ENCODE peak calls at places on chromosomes 7 and 10, in ten cellular contexts. One of them, this sample, is unnamed.

GRCh38 chr7:92671502-92672169 is 81.4 kb upstream of the FAM133B start:
- DNase-seq in iPS-NIHi11: no peak
- DNase-seq in retina: no peak
- DNase-seq in thoracic aorta: no peak
- DNase-seq in non-pigmented ciliary epithelial cell: no peak
- DNase-seq in left cardiac atrium: no peak
- DNase-seq in psoas muscle: no peak
- DNase-seq in T-helper 2 cell: no peak
- DNase-seq in NCI-H1092: no peak
- DNase-seq in activated T-cell treated with anti-CD3 and anti-CD28 coated beads, Interleukin-2, amount 50 U/mL, for 48 hours: no peak
- DNase-seq in this sample: no peak

GRCh38 chr10:132185601-132186487 is 904 bp upstream of the DPYSL4 start:
- DNase-seq in activated T-cell treated with anti-CD3 and anti-CD28 coated beads, Interleukin-2, amount 50 U/mL, for 48 hours: peak
- DNase-seq in psoas muscle: no peak
- DNase-seq in T-helper 2 cell: peak
- DNase-seq in left cardiac atrium: no peak
- DNase-seq in thoracic aorta: no peak
- DNase-seq in NCI-H1092: no peak
- DNase-seq in iPS-NIHi11: peak
- DNase-seq in retina: peak
- DNase-seq in non-pigmented ciliary epithelial cell: no peak
- DNase-seq in this sample: peak

GRCh38 chr7:149414745-149415390 is 46.0 kb downstream of the ZNF777 start:
- DNase-seq in non-pigmented ciliary epithelial cell: peak
- DNase-seq in psoas muscle: peak
- DNase-seq in NCI-H1092: no peak
- DNase-seq in T-helper 2 cell: no peak
- DNase-seq in retina: peak
- DNase-seq in iPS-NIHi11: peak
- DNase-seq in thoracic aorta: no peak
- DNase-seq in left cardiac atrium: peak
- DNase-seq in activated T-cell treated with anti-CD3 and anti-CD28 coated beads, Interleukin-2, amount 50 U/mL, for 48 hours: peak
- DNase-seq in this sample: peak

GRCh38 chr10:69382382-69383117 is 34.2 kb downstream of the TACR2 start:
- DNase-seq in retina: no peak
- DNase-seq in thoracic aorta: no peak
- DNase-seq in non-pigmented ciliary epithelial cell: peak
- DNase-seq in left cardiac atrium: no peak
- DNase-seq in iPS-NIHi11: no peak
- DNase-seq in NCI-H1092: no peak
- DNase-seq in psoas muscle: no peak
- DNase-seq in T-helper 2 cell: no peak
- DNase-seq in activated T-cell treated with anti-CD3 and anti-CD28 coated beads, Interleukin-2, amount 50 U/mL, for 48 hours: no peak
- DNase-seq in this sample: no peak

GRCh38 chr7:5421626-5422323 is 1.9 kb downstream of the TNRC18 start:
- DNase-seq in non-pigmented ciliary epithelial cell: no peak
- DNase-seq in iPS-NIHi11: peak
- DNase-seq in activated T-cell treated with anti-CD3 and anti-CD28 coated beads, Interleukin-2, amount 50 U/mL, for 48 hours: no peak
- DNase-seq in T-helper 2 cell: no peak
- DNase-seq in left cardiac atrium: peak
- DNase-seq in retina: peak
- DNase-seq in thoracic aorta: no peak
- DNase-seq in psoas muscle: peak
- DNase-seq in NCI-H1092: no peak
- DNase-seq in this sample: peak

GRCh38 chr7:132393789-132394261 is 182.4 kb downstream of the PLXNA4 start:
- DNase-seq in thoracic aorta: no peak
- DNase-seq in activated T-cell treated with anti-CD3 and anti-CD28 coated beads, Interleukin-2, amount 50 U/mL, for 48 hours: no peak
- DNase-seq in left cardiac atrium: peak
- DNase-seq in T-helper 2 cell: no peak
- DNase-seq in NCI-H1092: no peak
- DNase-seq in non-pigmented ciliary epithelial cell: no peak
- DNase-seq in psoas muscle: peak
- DNase-seq in iPS-NIHi11: no peak
- DNase-seq in retina: no peak
- DNase-seq in this sample: peak

GRCh38 chr7:138935438-138936079 is 45.6 kb downstream of the KIAA1549 start:
- DNase-seq in psoas muscle: no peak
- DNase-seq in retina: peak
- DNase-seq in thoracic aorta: no peak
- DNase-seq in non-pigmented ciliary epithelial cell: peak
- DNase-seq in left cardiac atrium: peak
- DNase-seq in T-helper 2 cell: no peak
- DNase-seq in NCI-H1092: no peak
- DNase-seq in activated T-cell treated with anti-CD3 and anti-CD28 coated beads, Interleukin-2, amount 50 U/mL, for 48 hours: no peak
- DNase-seq in iPS-NIHi11: peak
- DNase-seq in this sample: no peak

GRCh38 chr10:98466916-98467505 is 20.3 kb upstream of the HPS1 start:
- DNase-seq in retina: no peak
- DNase-seq in iPS-NIHi11: no peak
- DNase-seq in NCI-H1092: no peak
- DNase-seq in thoracic aorta: no peak
- DNase-seq in non-pigmented ciliary epithelial cell: no peak
- DNase-seq in psoas muscle: no peak
- DNase-seq in activated T-cell treated with anti-CD3 and anti-CD28 coated beads, Interleukin-2, amount 50 U/mL, for 48 hours: no peak
- DNase-seq in T-helper 2 cell: no peak
- DNase-seq in left cardiac atrium: no peak
- DNase-seq in this sample: no peak

GRCh38 chr7:6502886-6503285 is 48.4 kb downstream of the GRID2IP start:
- DNase-seq in thoracic aorta: no peak
- DNase-seq in T-helper 2 cell: no peak
- DNase-seq in non-pigmented ciliary epithelial cell: no peak
- DNase-seq in retina: peak
- DNase-seq in NCI-H1092: no peak
- DNase-seq in activated T-cell treated with anti-CD3 and anti-CD28 coated beads, Interleukin-2, amount 50 U/mL, for 48 hours: no peak
- DNase-seq in psoas muscle: no peak
- DNase-seq in left cardiac atrium: no peak
- DNase-seq in iPS-NIHi11: no peak
- DNase-seq in this sample: no peak

GRCh38 chr10:69901623-69902505 is 100.2 kb downstream of the COL13A1 start:
- DNase-seq in non-pigmented ciliary epithelial cell: peak
- DNase-seq in psoas muscle: peak
- DNase-seq in activated T-cell treated with anti-CD3 and anti-CD28 coated beads, Interleukin-2, amount 50 U/mL, for 48 hours: peak
- DNase-seq in left cardiac atrium: peak
- DNase-seq in iPS-NIHi11: peak
- DNase-seq in thoracic aorta: peak
- DNase-seq in T-helper 2 cell: no peak
- DNase-seq in retina: peak
- DNase-seq in NCI-H1092: no peak
- DNase-seq in this sample: no peak

GRCh38 chr7:151058766-151059361 is 525 bp upstream of the SLC4A2 start:
- DNase-seq in thoracic aorta: no peak
- DNase-seq in psoas muscle: no peak
- DNase-seq in iPS-NIHi11: no peak
- DNase-seq in activated T-cell treated with anti-CD3 and anti-CD28 coated beads, Interleukin-2, amount 50 U/mL, for 48 hours: no peak
- DNase-seq in non-pigmented ciliary epithelial cell: no peak
- DNase-seq in left cardiac atrium: no peak
- DNase-seq in NCI-H1092: no peak
- DNase-seq in retina: peak
- DNase-seq in T-helper 2 cell: no peak
- DNase-seq in this sample: no peak

GRCh38 chr10:101834341-101834740 is 9.3 kb downstream of the KCNIP2 start:
- DNase-seq in iPS-NIHi11: no peak
- DNase-seq in left cardiac atrium: peak
- DNase-seq in activated T-cell treated with anti-CD3 and anti-CD28 coated beads, Interleukin-2, amount 50 U/mL, for 48 hours: no peak
- DNase-seq in thoracic aorta: no peak
- DNase-seq in psoas muscle: no peak
- DNase-seq in retina: no peak
- DNase-seq in NCI-H1092: no peak
- DNase-seq in T-helper 2 cell: no peak
- DNase-seq in non-pigmented ciliary epithelial cell: no peak
- DNase-seq in this sample: peak

GRCh38 chr7:138822867-138823535 is 25.0 kb upstream of the ATP6V0A4 start:
- DNase-seq in psoas muscle: no peak
- DNase-seq in T-helper 2 cell: no peak
- DNase-seq in non-pigmented ciliary epithelial cell: no peak
- DNase-seq in retina: no peak
- DNase-seq in iPS-NIHi11: no peak
- DNase-seq in thoracic aorta: no peak
- DNase-seq in activated T-cell treated with anti-CD3 and anti-CD28 coated beads, Interleukin-2, amount 50 U/mL, for 48 hours: no peak
- DNase-seq in left cardiac atrium: no peak
- DNase-seq in NCI-H1092: no peak
- DNase-seq in this sample: no peak

GRCh38 chr10:126459032-126459831 is 71.0 kb upstream of the ADAM12 start:
- DNase-seq in iPS-NIHi11: no peak
- DNase-seq in T-helper 2 cell: no peak
- DNase-seq in left cardiac atrium: no peak
- DNase-seq in thoracic aorta: no peak
- DNase-seq in activated T-cell treated with anti-CD3 and anti-CD28 coated beads, Interleukin-2, amount 50 U/mL, for 48 hours: no peak
- DNase-seq in retina: no peak
- DNase-seq in non-pigmented ciliary epithelial cell: no peak
- DNase-seq in NCI-H1092: no peak
- DNase-seq in psoas muscle: no peak
- DNase-seq in this sample: no peak

GRCh38 chr7:29038463-29038862 is 80.3 kb upstream of the TRIL start:
- DNase-seq in activated T-cell treated with anti-CD3 and anti-CD28 coated beads, Interleukin-2, amount 50 U/mL, for 48 hours: no peak
- DNase-seq in thoracic aorta: no peak
- DNase-seq in left cardiac atrium: no peak
- DNase-seq in NCI-H1092: no peak
- DNase-seq in T-helper 2 cell: no peak
- DNase-seq in psoas muscle: no peak
- DNase-seq in non-pigmented ciliary epithelial cell: peak
- DNase-seq in iPS-NIHi11: no peak
- DNase-seq in retina: no peak
- DNase-seq in this sample: no peak

GRCh38 chr10:84234508-84234907 is 6.8 kb downstream of the LRIT1 start:
- DNase-seq in activated T-cell treated with anti-CD3 and anti-CD28 coated beads, Interleukin-2, amount 50 U/mL, for 48 hours: no peak
- DNase-seq in NCI-H1092: no peak
- DNase-seq in psoas muscle: no peak
- DNase-seq in T-helper 2 cell: no peak
- DNase-seq in left cardiac atrium: no peak
- DNase-seq in retina: no peak
- DNase-seq in thoracic aorta: no peak
- DNase-seq in iPS-NIHi11: no peak
- DNase-seq in non-pigmented ciliary epithelial cell: no peak
- DNase-seq in this sample: no peak

GRCh38 chr7:31106303-31107105 is 54.4 kb downstream of the ADCYAP1R1 start:
- DNase-seq in left cardiac atrium: no peak
- DNase-seq in activated T-cell treated with anti-CD3 and anti-CD28 coated beads, Interleukin-2, amount 50 U/mL, for 48 hours: no peak
- DNase-seq in retina: no peak
- DNase-seq in T-helper 2 cell: no peak
- DNase-seq in NCI-H1092: no peak
- DNase-seq in non-pigmented ciliary epithelial cell: no peak
- DNase-seq in thoracic aorta: no peak
- DNase-seq in iPS-NIHi11: no peak
- DNase-seq in psoas muscle: no peak
- DNase-seq in this sample: no peak

GRCh38 chr10:124983321-124983720 is 41.4 kb downstream of the ZRANB1 start:
- DNase-seq in iPS-NIHi11: no peak
- DNase-seq in NCI-H1092: no peak
- DNase-seq in thoracic aorta: no peak
- DNase-seq in retina: no peak
- DNase-seq in non-pigmented ciliary epithelial cell: no peak
- DNase-seq in activated T-cell treated with anti-CD3 and anti-CD28 coated beads, Interleukin-2, amount 50 U/mL, for 48 hours: no peak
- DNase-seq in left cardiac atrium: no peak
- DNase-seq in psoas muscle: no peak
- DNase-seq in T-helper 2 cell: no peak
- DNase-seq in this sample: no peak

GRCh38 chr10:122192142-122192541 is 79.0 kb upstream of the BTBD16 start:
- DNase-seq in left cardiac atrium: no peak
- DNase-seq in retina: peak
- DNase-seq in non-pigmented ciliary epithelial cell: no peak
- DNase-seq in psoas muscle: no peak
- DNase-seq in thoracic aorta: no peak
- DNase-seq in NCI-H1092: no peak
- DNase-seq in T-helper 2 cell: no peak
- DNase-seq in activated T-cell treated with anti-CD3 and anti-CD28 coated beads, Interleukin-2, amount 50 U/mL, for 48 hours: no peak
- DNase-seq in iPS-NIHi11: peak
- DNase-seq in this sample: no peak

GRCh38 chr7:129886184-129886817 is 66.5 kb downstream of the UBE2H start:
- DNase-seq in T-helper 2 cell: no peak
- DNase-seq in retina: no peak
- DNase-seq in non-pigmented ciliary epithelial cell: no peak
- DNase-seq in psoas muscle: no peak
- DNase-seq in thoracic aorta: no peak
- DNase-seq in iPS-NIHi11: no peak
- DNase-seq in left cardiac atrium: no peak
- DNase-seq in NCI-H1092: no peak
- DNase-seq in activated T-cell treated with anti-CD3 and anti-CD28 coated beads, Interleukin-2, amount 50 U/mL, for 48 hours: no peak
- DNase-seq in this sample: no peak

GRCh38 chr7:122135275-122135674 is 8.8 kb downstream of the AASS start:
- DNase-seq in non-pigmented ciliary epithelial cell: no peak
- DNase-seq in activated T-cell treated with anti-CD3 and anti-CD28 coated beads, Interleukin-2, amount 50 U/mL, for 48 hours: no peak
- DNase-seq in psoas muscle: no peak
- DNase-seq in retina: no peak
- DNase-seq in left cardiac atrium: no peak
- DNase-seq in iPS-NIHi11: no peak
- DNase-seq in NCI-H1092: no peak
- DNase-seq in thoracic aorta: no peak
- DNase-seq in T-helper 2 cell: no peak
- DNase-seq in this sample: no peak

GRCh38 chr10:31134303-31134928 is 102.8 kb upstream of the ZNF438 start:
- DNase-seq in activated T-cell treated with anti-CD3 and anti-CD28 coated beads, Interleukin-2, amount 50 U/mL, for 48 hours: peak
- DNase-seq in NCI-H1092: peak
- DNase-seq in psoas muscle: peak
- DNase-seq in left cardiac atrium: peak
- DNase-seq in thoracic aorta: no peak
- DNase-seq in non-pigmented ciliary epithelial cell: peak
- DNase-seq in retina: peak
- DNase-seq in T-helper 2 cell: no peak
- DNase-seq in iPS-NIHi11: no peak
- DNase-seq in this sample: no peak

GRCh38 chr10:34956756-34957155 is 133.4 kb downstream of the CUL2 start:
- DNase-seq in activated T-cell treated with anti-CD3 and anti-CD28 coated beads, Interleukin-2, amount 50 U/mL, for 48 hours: no peak
- DNase-seq in NCI-H1092: no peak
- DNase-seq in iPS-NIHi11: no peak
- DNase-seq in left cardiac atrium: no peak
- DNase-seq in T-helper 2 cell: no peak
- DNase-seq in non-pigmented ciliary epithelial cell: no peak
- DNase-seq in psoas muscle: no peak
- DNase-seq in thoracic aorta: no peak
- DNase-seq in retina: no peak
- DNase-seq in this sample: no peak

GRCh38 chr7:82235710-82236109 is 207.9 kb downstream of the CACNA2D1 start:
- DNase-seq in retina: no peak
- DNase-seq in T-helper 2 cell: no peak
- DNase-seq in non-pigmented ciliary epithelial cell: peak
- DNase-seq in activated T-cell treated with anti-CD3 and anti-CD28 coated beads, Interleukin-2, amount 50 U/mL, for 48 hours: no peak
- DNase-seq in NCI-H1092: no peak
- DNase-seq in psoas muscle: no peak
- DNase-seq in thoracic aorta: no peak
- DNase-seq in iPS-NIHi11: no peak
- DNase-seq in left cardiac atrium: no peak
- DNase-seq in this sample: no peak

GRCh38 chr7:44277851-44278250 is 47.5 kb downstream of the CAMK2B start:
- DNase-seq in left cardiac atrium: peak
- DNase-seq in non-pigmented ciliary epithelial cell: no peak
- DNase-seq in activated T-cell treated with anti-CD3 and anti-CD28 coated beads, Interleukin-2, amount 50 U/mL, for 48 hours: no peak
- DNase-seq in NCI-H1092: no peak
- DNase-seq in retina: no peak
- DNase-seq in iPS-NIHi11: no peak
- DNase-seq in psoas muscle: peak
- DNase-seq in thoracic aorta: no peak
- DNase-seq in T-helper 2 cell: no peak
- DNase-seq in this sample: peak

GRCh38 chr10:132454296-132455198 is 57.5 kb downstream of the PWWP2B start:
- DNase-seq in thoracic aorta: no peak
- DNase-seq in left cardiac atrium: no peak
- DNase-seq in retina: no peak
- DNase-seq in activated T-cell treated with anti-CD3 and anti-CD28 coated beads, Interleukin-2, amount 50 U/mL, for 48 hours: no peak
- DNase-seq in NCI-H1092: no peak
- DNase-seq in T-helper 2 cell: no peak
- DNase-seq in iPS-NIHi11: no peak
- DNase-seq in non-pigmented ciliary epithelial cell: no peak
- DNase-seq in psoas muscle: no peak
- DNase-seq in this sample: no peak

GRCh38 chr10:94439275-94439861 is 37.0 kb downstream of the TBC1D12 start:
- DNase-seq in iPS-NIHi11: peak
- DNase-seq in NCI-H1092: no peak
- DNase-seq in non-pigmented ciliary epithelial cell: no peak
- DNase-seq in T-helper 2 cell: no peak
- DNase-seq in left cardiac atrium: peak
- DNase-seq in activated T-cell treated with anti-CD3 and anti-CD28 coated beads, Interleukin-2, amount 50 U/mL, for 48 hours: no peak
- DNase-seq in retina: no peak
- DNase-seq in thoracic aorta: no peak
- DNase-seq in psoas muscle: peak
- DNase-seq in this sample: no peak

GRCh38 chr10:86693721-86694369 is 25.5 kb downstream of the LDB3 start:
- DNase-seq in iPS-NIHi11: peak
- DNase-seq in thoracic aorta: no peak
- DNase-seq in T-helper 2 cell: peak
- DNase-seq in left cardiac atrium: peak
- DNase-seq in psoas muscle: no peak
- DNase-seq in activated T-cell treated with anti-CD3 and anti-CD28 coated beads, Interleukin-2, amount 50 U/mL, for 48 hours: peak
- DNase-seq in non-pigmented ciliary epithelial cell: no peak
- DNase-seq in retina: peak
- DNase-seq in NCI-H1092: no peak
- DNase-seq in this sample: no peak